ENCODE peak calls at places on chromosomes 4 and X, in eight cellular contexts. Q, J, M, L, C, N, E and F are unnamed samples.

GRCh38 chrX:7330971-7331746 is 183.2 kb upstream of the PUDP start:
- DNase-seq in N (no peak), M (no peak), Q (peak; percentile 89), J (no peak), C (no peak), E (no peak), L (no peak), F (no peak)

GRCh38 chr4:8393593-8394038 is 46.9 kb downstream of the ACOX3 start:
- DNase-seq in C (no peak), E (peak; percentile 91), L (no peak), Q (peak; percentile 99), J (peak; percentile 82), N (peak; percentile 48), M (no peak), F (no peak)

GRCh38 chrX:40098264-40099045 is 697 bp upstream of the BCOR start:
- DNase-seq in M (no peak), L (no peak), N (peak; percentile 47), C (peak; percentile 59), E (peak; percentile 51), J (peak; percentile 85), Q (peak; percentile 56), F (peak; percentile 74)

GRCh38 chrX:138128025-138128671 is 562.2 kb downstream of the ZIC3 start:
- DNase-seq in N (peak; percentile 19), Q (peak; percentile 23), E (peak; percentile 75), J (peak; percentile 56), M (no peak), C (peak; percentile 8), L (no peak), F (no peak)

GRCh38 chr4:81647388-81647787 is 175.7 kb upstream of the RASGEF1B start:
- DNase-seq in J (peak; percentile 26), C (no peak), M (no peak), N (no peak), L (no peak), Q (no peak), E (no peak), F (no peak)

GRCh38 chrX:73965833-73966232 is 338.1 kb upstream of the ZCCHC13 start:
- DNase-seq in N (no peak), C (no peak), E (no peak), Q (no peak), J (peak; percentile 31), M (no peak), L (no peak), F (no peak)

GRCh38 chr4:144174401-144175067 is 34.0 kb upstream of the GYPA start:
- DNase-seq in E (peak; percentile 81), Q (peak; percentile 58), M (no peak), L (no peak), J (peak; percentile 67), C (peak; percentile 48), N (no peak), F (no peak)

GRCh38 chr4:40562681-40563080 is 67.0 kb downstream of the RBM47 start:
- DNase-seq in L (no peak), N (no peak), E (peak; percentile 52), C (no peak), Q (peak; percentile 39), J (no peak), M (no peak), F (no peak)

DNA sequence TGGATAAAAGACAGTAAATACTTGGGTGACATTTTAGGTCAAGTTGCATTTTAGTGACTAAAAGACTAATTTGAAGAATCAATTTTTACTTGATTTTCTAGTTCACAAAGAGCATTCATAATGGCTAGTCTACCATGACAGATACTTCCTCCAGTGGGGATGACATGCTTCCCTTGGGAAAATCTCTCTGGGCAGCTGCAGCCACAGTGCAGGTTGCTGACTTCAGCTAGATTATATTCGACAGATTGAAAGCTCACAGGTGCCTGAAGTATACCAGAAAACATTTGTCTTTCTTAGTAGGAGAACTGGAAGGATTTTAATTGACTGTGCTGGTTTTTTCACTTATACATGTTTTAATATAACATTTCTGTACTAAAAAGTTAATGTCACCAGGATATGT is 209.5 kb upstream of the MAGEB2 start:
- DNase-seq in M (no peak), C (no peak), Q (no peak), N (no peak), L (no peak), J (no peak), E (no peak), F (no peak)
- H3K4me3 ChIP-seq in M (no peak overlapping the region), C (no peak overlapping the region), Q (no peak overlapping the region), N (no peak overlapping the region), L (no peak overlapping the region), J (no peak overlapping the region), E (no peak overlapping the region), F (no peak overlapping the region)

GRCh38 chr4:5893013-5893580 is at the start of gene CRMP1:
- DNase-seq in L (no peak), J (peak; percentile 94), C (no peak), E (no peak), Q (peak; percentile 29), M (no peak), N (no peak), F (no peak)
- H3K4me3 ChIP-seq in L (no peak within 1 kb of the TSS), J (peak within 1 kb of the TSS; percentile 42), C (no peak within 1 kb of the TSS), E (no peak within 1 kb of the TSS), Q (no peak within 1 kb of the TSS), M (peak within 1 kb of the TSS; percentile 21), N (no peak within 1 kb of the TSS), F (no peak within 1 kb of the TSS)

GRCh38 chr4:26827798-26828197 is 32.8 kb upstream of the STIM2 start:
- DNase-seq in J (no peak), L (no peak), C (no peak), N (no peak), E (no peak), Q (no peak), M (no peak), F (no peak)

GRCh38 chr4:26829018-26829417 is 31.6 kb upstream of the STIM2 start:
- DNase-seq in Q (no peak), M (no peak), N (no peak), L (no peak), C (no peak), J (no peak), E (no peak), F (no peak)

GRCh38 chr4:26830016-26830415 is 30.6 kb upstream of the STIM2 start:
- DNase-seq in M (no peak), C (no peak), E (no peak), J (no peak), L (no peak), Q (no peak), N (no peak), F (no peak)

GRCh38 chr4:26823583-26823982 is 37.1 kb upstream of the STIM2 start:
- DNase-seq in J (no peak), C (no peak), E (no peak), Q (no peak), M (no peak), L (no peak), N (no peak), F (no peak)

GRCh38 chr4:26826721-26827120 is 33.9 kb upstream of the STIM2 start:
- DNase-seq in L (no peak), M (no peak), C (no peak), N (peak; percentile 66), Q (no peak), J (no peak), E (no peak), F (no peak)
- H3K4me3 ChIP-seq in L (no peak overlapping the region), M (no peak overlapping the region), C (no peak overlapping the region), N (no peak overlapping the region), Q (no peak overlapping the region), J (no peak overlapping the region), E (no peak overlapping the region), F (no peak overlapping the region)

GRCh38 chr4:16893141-16893571 is 5.3 kb downstream of the LDB2 start:
- DNase-seq in N (no peak), E (no peak), J (no peak), Q (peak; percentile 80), M (no peak), L (no peak), C (no peak), F (no peak)
- H3K4me3 ChIP-seq in N (no peak overlapping the region), E (no peak overlapping the region), J (no peak overlapping the region), Q (peak overlapping the region; percentile 13), M (peak overlapping the region; percentile 25), L (no peak overlapping the region), C (no peak overlapping the region), F (no peak overlapping the region)

GRCh38 chr4:80265571-80266266 is 745 bp upstream of the FGF5 start:
- DNase-seq in E (peak; percentile 52), J (peak; percentile 38), L (no peak), C (no peak), N (no peak), M (peak; percentile 58), Q (peak; percentile 86), F (no peak)

GRCh38 chr4:80266902-80267380 is 477 bp downstream of the FGF5 start:
- DNase-seq in L (peak; percentile 69), J (peak; percentile 50), E (peak; percentile 30), N (no peak), C (no peak), M (no peak), Q (peak; percentile 69), F (no peak)

GRCh38 chr4:80264825-80265224 is 1.6 kb upstream of the FGF5 start:
- DNase-seq in N (no peak), Q (no peak), C (no peak), M (no peak), L (no peak), J (no peak), E (no peak), F (no peak)

GRCh38 chr4:80268081-80268823 is 1.8 kb downstream of the FGF5 start:
- DNase-seq in E (no peak), J (peak; percentile 17), M (no peak), C (no peak), L (no peak), N (no peak), Q (peak; percentile 66), F (no peak)

GRCh38 chr4:80266267-80266901 is at the start of gene FGF5:
- DNase-seq in Q (peak; percentile 94), J (peak; percentile 64), M (peak; percentile 61), E (peak; percentile 76), N (no peak), C (no peak), L (peak; percentile 87), F (no peak)
- H3K4me3 ChIP-seq in Q (peak within 1 kb of the TSS; percentile 54), J (peak within 1 kb of the TSS; percentile 55), M (peak within 1 kb of the TSS; percentile 52), E (peak within 1 kb of the TSS; percentile 88), N (peak within 1 kb of the TSS; percentile 31), C (no peak within 1 kb of the TSS), L (peak within 1 kb of the TSS; percentile 61), F (no peak within 1 kb of the TSS)

GRCh38 chr4:182142146-182143085 is 100.8 kb upstream of the TENM3 start:
- DNase-seq in Q (peak; percentile 81), M (no peak), E (no peak), J (peak; percentile 73), N (no peak), C (no peak), L (peak; percentile 50), F (no peak)
- H3K4me3 ChIP-seq in Q (peak overlapping the region; percentile 60), M (peak overlapping the region; percentile 60), E (no peak overlapping the region), J (peak overlapping the region; percentile 98), N (peak overlapping the region; percentile 42), C (no peak overlapping the region), L (peak overlapping the region; percentile 89), F (no peak overlapping the region)

GRCh38 chrX:79367907-79368306 is 773 bp upstream of the ITM2A start:
- DNase-seq in E (no peak), N (no peak), J (no peak), L (no peak), M (no peak), C (no peak), Q (no peak), F (no peak)
- H3K4me3 ChIP-seq in E (no peak overlapping the region), N (no peak overlapping the region), J (no peak overlapping the region), L (no peak overlapping the region), M (peak overlapping the region; percentile 54), C (peak overlapping the region; percentile 65), Q (no peak overlapping the region), F (peak overlapping the region; percentile 94)

DNA sequence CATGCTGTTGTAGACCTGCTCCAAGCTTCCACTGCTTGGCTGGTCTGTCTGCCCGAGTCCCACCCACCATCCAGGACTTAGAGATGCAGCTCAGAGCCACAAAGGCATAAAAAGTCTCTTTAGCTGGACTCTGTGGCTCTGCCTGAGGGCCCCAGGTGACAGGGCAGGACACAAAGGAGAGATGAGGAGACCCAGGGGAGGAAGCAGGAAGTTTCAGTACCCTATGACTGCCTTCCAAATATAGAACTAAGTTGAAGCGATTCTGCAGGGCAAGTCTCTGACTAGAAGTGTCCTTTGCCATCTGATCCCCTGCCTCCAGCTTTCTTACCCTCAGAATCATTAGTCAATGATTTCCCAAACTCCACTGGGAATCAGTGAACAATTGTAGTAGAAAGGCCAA is 11.2 kb upstream of the CXCR3 start:
- DNase-seq in J (no peak), E (no peak), N (no peak), M (no peak), L (no peak), C (no peak), Q (no peak), F (no peak)
- H3K4me3 ChIP-seq in J (no peak overlapping the region), E (no peak overlapping the region), N (no peak overlapping the region), M (no peak overlapping the region), L (no peak overlapping the region), C (no peak overlapping the region), Q (no peak overlapping the region), F (no peak overlapping the region)